ENCODE peak calls at places on chromosomes 6 and 20, in five cellular contexts. One of them, this sample, is unnamed.

GRCh38 chr6:169933839-169934698 is 182.6 kb downstream of the ERMARD start:
- DNase-seq in fibroblast of mammary gland: peak
- DNase-seq in lower lobe of right lung: peak
- DNase-seq in Calu3: no peak
- DNase-seq in activated CD8-positive, alpha-beta T cell treated with anti-CD3 and anti-CD28 coated beads for 36 hours: no peak
- DNase-seq in this sample: no peak

GRCh38 chr6:28134716-28135115 is 7.0 kb upstream of the ZKSCAN8 start:
- DNase-seq in Calu3: no peak
- DNase-seq in lower lobe of right lung: no peak
- DNase-seq in fibroblast of mammary gland: no peak
- DNase-seq in activated CD8-positive, alpha-beta T cell treated with anti-CD3 and anti-CD28 coated beads for 36 hours: no peak
- DNase-seq in this sample: no peak

GRCh38 chr20:14481863-14482262 is 144.5 kb upstream of the FLRT3 start:
- DNase-seq in lower lobe of right lung: no peak
- DNase-seq in fibroblast of mammary gland: peak
- DNase-seq in Calu3: no peak
- DNase-seq in activated CD8-positive, alpha-beta T cell treated with anti-CD3 and anti-CD28 coated beads for 36 hours: no peak
- DNase-seq in this sample: no peak

GRCh38 chr6:12595161-12595792 is 121.3 kb upstream of the PHACTR1 start:
- DNase-seq in Calu3: no peak
- DNase-seq in activated CD8-positive, alpha-beta T cell treated with anti-CD3 and anti-CD28 coated beads for 36 hours: no peak
- DNase-seq in fibroblast of mammary gland: peak
- DNase-seq in lower lobe of right lung: no peak
- DNase-seq in this sample: no peak

GRCh38 chr20:24018796-24019195 is 30.2 kb upstream of the GGTLC1 start:
- DNase-seq in activated CD8-positive, alpha-beta T cell treated with anti-CD3 and anti-CD28 coated beads for 36 hours: no peak
- DNase-seq in lower lobe of right lung: no peak
- DNase-seq in fibroblast of mammary gland: no peak
- DNase-seq in Calu3: no peak
- DNase-seq in this sample: no peak

GRCh38 chr6:21157186-21157929 is 436.2 kb upstream of the SOX4 start:
- DNase-seq in fibroblast of mammary gland: no peak
- DNase-seq in lower lobe of right lung: no peak
- DNase-seq in Calu3: no peak
- DNase-seq in activated CD8-positive, alpha-beta T cell treated with anti-CD3 and anti-CD28 coated beads for 36 hours: no peak
- DNase-seq in this sample: peak

GRCh38 chr20:8221887-8222419 is 89.9 kb downstream of the PLCB1 start:
- DNase-seq in activated CD8-positive, alpha-beta T cell treated with anti-CD3 and anti-CD28 coated beads for 36 hours: no peak
- DNase-seq in fibroblast of mammary gland: no peak
- DNase-seq in lower lobe of right lung: no peak
- DNase-seq in Calu3: no peak
- DNase-seq in this sample: peak

GRCh38 chr6:156652231-156652750 is 124.9 kb upstream of the ARID1B start:
- DNase-seq in lower lobe of right lung: no peak
- DNase-seq in activated CD8-positive, alpha-beta T cell treated with anti-CD3 and anti-CD28 coated beads for 36 hours: no peak
- DNase-seq in fibroblast of mammary gland: no peak
- DNase-seq in Calu3: no peak
- DNase-seq in this sample: peak

GRCh38 chr6:158475344-158476302 is 84.3 kb upstream of the TMEM181 start:
- DNase-seq in Calu3: no peak
- DNase-seq in activated CD8-positive, alpha-beta T cell treated with anti-CD3 and anti-CD28 coated beads for 36 hours: no peak
- DNase-seq in fibroblast of mammary gland: peak
- DNase-seq in lower lobe of right lung: no peak
- DNase-seq in this sample: peak

GRCh38 chr20:7736336-7736735 is 203.9 kb downstream of the HAO1 start:
- DNase-seq in fibroblast of mammary gland: peak
- DNase-seq in activated CD8-positive, alpha-beta T cell treated with anti-CD3 and anti-CD28 coated beads for 36 hours: no peak
- DNase-seq in lower lobe of right lung: no peak
- DNase-seq in Calu3: no peak
- DNase-seq in this sample: no peak

GRCh38 chr20:58073945-58074920 is 154.2 kb downstream of the ANKRD60 start:
- DNase-seq in lower lobe of right lung: no peak
- DNase-seq in Calu3: no peak
- DNase-seq in activated CD8-positive, alpha-beta T cell treated with anti-CD3 and anti-CD28 coated beads for 36 hours: no peak
- DNase-seq in fibroblast of mammary gland: peak
- DNase-seq in this sample: no peak

GRCh38 chr6:32075781-32076494 is 33.2 kb downstream of the TNXB start:
- DNase-seq in fibroblast of mammary gland: no peak
- DNase-seq in Calu3: no peak
- DNase-seq in lower lobe of right lung: no peak
- DNase-seq in activated CD8-positive, alpha-beta T cell treated with anti-CD3 and anti-CD28 coated beads for 36 hours: no peak
- DNase-seq in this sample: no peak

GRCh38 chr6:132933085-132933484 is 118.7 kb downstream of the RPS12 start:
- DNase-seq in Calu3: no peak
- DNase-seq in lower lobe of right lung: no peak
- DNase-seq in activated CD8-positive, alpha-beta T cell treated with anti-CD3 and anti-CD28 coated beads for 36 hours: no peak
- DNase-seq in fibroblast of mammary gland: no peak
- DNase-seq in this sample: no peak

GRCh38 chr6:163617549-163617948 is 203.0 kb downstream of the QKI start:
- DNase-seq in fibroblast of mammary gland: no peak
- DNase-seq in lower lobe of right lung: no peak
- DNase-seq in activated CD8-positive, alpha-beta T cell treated with anti-CD3 and anti-CD28 coated beads for 36 hours: no peak
- DNase-seq in Calu3: no peak
- DNase-seq in this sample: no peak

GRCh38 chr6:54700158-54700557 is 146.4 kb upstream of the FAM83B start:
- DNase-seq in Calu3: no peak
- DNase-seq in fibroblast of mammary gland: no peak
- DNase-seq in lower lobe of right lung: no peak
- DNase-seq in activated CD8-positive, alpha-beta T cell treated with anti-CD3 and anti-CD28 coated beads for 36 hours: no peak
- DNase-seq in this sample: no peak

GRCh38 chr20:62611012-62611411 is 31.3 kb upstream of the SLCO4A1 start:
- DNase-seq in activated CD8-positive, alpha-beta T cell treated with anti-CD3 and anti-CD28 coated beads for 36 hours: no peak
- DNase-seq in lower lobe of right lung: no peak
- DNase-seq in Calu3: no peak
- DNase-seq in fibroblast of mammary gland: no peak
- DNase-seq in this sample: no peak

GRCh38 chr6:21141616-21142303 is 451.8 kb upstream of the SOX4 start:
- DNase-seq in activated CD8-positive, alpha-beta T cell treated with anti-CD3 and anti-CD28 coated beads for 36 hours: no peak
- DNase-seq in Calu3: no peak
- DNase-seq in fibroblast of mammary gland: no peak
- DNase-seq in lower lobe of right lung: no peak
- DNase-seq in this sample: no peak

GRCh38 chr6:140283197-140283596 is 908.7 kb upstream of the CITED2 start:
- DNase-seq in Calu3: no peak
- DNase-seq in fibroblast of mammary gland: no peak
- DNase-seq in lower lobe of right lung: no peak
- DNase-seq in activated CD8-positive, alpha-beta T cell treated with anti-CD3 and anti-CD28 coated beads for 36 hours: no peak
- DNase-seq in this sample: no peak

GRCh38 chr6:29959492-29959891 is 17.2 kb downstream of the HLA-A start:
- DNase-seq in activated CD8-positive, alpha-beta T cell treated with anti-CD3 and anti-CD28 coated beads for 36 hours: no peak
- DNase-seq in fibroblast of mammary gland: no peak
- DNase-seq in Calu3: no peak
- DNase-seq in lower lobe of right lung: no peak
- DNase-seq in this sample: no peak

GRCh38 chr6:18245642-18246041 is 18.7 kb downstream of the DEK start:
- DNase-seq in fibroblast of mammary gland: no peak
- DNase-seq in lower lobe of right lung: no peak
- DNase-seq in Calu3: no peak
- DNase-seq in activated CD8-positive, alpha-beta T cell treated with anti-CD3 and anti-CD28 coated beads for 36 hours: peak
- DNase-seq in this sample: no peak

GRCh38 chr6:39812496-39812852 is 20.3 kb downstream of the DAAM2 start:
- DNase-seq in Calu3: no peak
- DNase-seq in lower lobe of right lung: no peak
- DNase-seq in fibroblast of mammary gland: no peak
- DNase-seq in activated CD8-positive, alpha-beta T cell treated with anti-CD3 and anti-CD28 coated beads for 36 hours: no peak
- DNase-seq in this sample: no peak

GRCh38 chr6:167550936-167551633 is 226.2 kb downstream of the TTLL2 start:
- DNase-seq in Calu3: no peak
- DNase-seq in activated CD8-positive, alpha-beta T cell treated with anti-CD3 and anti-CD28 coated beads for 36 hours: no peak
- DNase-seq in lower lobe of right lung: peak
- DNase-seq in fibroblast of mammary gland: no peak
- DNase-seq in this sample: no peak

GRCh38 chr20:40955326-40955725 is 73.3 kb upstream of the TOP1 start:
- DNase-seq in lower lobe of right lung: no peak
- DNase-seq in activated CD8-positive, alpha-beta T cell treated with anti-CD3 and anti-CD28 coated beads for 36 hours: no peak
- DNase-seq in Calu3: no peak
- DNase-seq in fibroblast of mammary gland: no peak
- DNase-seq in this sample: no peak

GRCh38 chr6:7041511-7042026 is 66.2 kb upstream of the RREB1 start:
- DNase-seq in fibroblast of mammary gland: no peak
- DNase-seq in lower lobe of right lung: no peak
- DNase-seq in Calu3: no peak
- DNase-seq in activated CD8-positive, alpha-beta T cell treated with anti-CD3 and anti-CD28 coated beads for 36 hours: no peak
- DNase-seq in this sample: peak

DNA sequence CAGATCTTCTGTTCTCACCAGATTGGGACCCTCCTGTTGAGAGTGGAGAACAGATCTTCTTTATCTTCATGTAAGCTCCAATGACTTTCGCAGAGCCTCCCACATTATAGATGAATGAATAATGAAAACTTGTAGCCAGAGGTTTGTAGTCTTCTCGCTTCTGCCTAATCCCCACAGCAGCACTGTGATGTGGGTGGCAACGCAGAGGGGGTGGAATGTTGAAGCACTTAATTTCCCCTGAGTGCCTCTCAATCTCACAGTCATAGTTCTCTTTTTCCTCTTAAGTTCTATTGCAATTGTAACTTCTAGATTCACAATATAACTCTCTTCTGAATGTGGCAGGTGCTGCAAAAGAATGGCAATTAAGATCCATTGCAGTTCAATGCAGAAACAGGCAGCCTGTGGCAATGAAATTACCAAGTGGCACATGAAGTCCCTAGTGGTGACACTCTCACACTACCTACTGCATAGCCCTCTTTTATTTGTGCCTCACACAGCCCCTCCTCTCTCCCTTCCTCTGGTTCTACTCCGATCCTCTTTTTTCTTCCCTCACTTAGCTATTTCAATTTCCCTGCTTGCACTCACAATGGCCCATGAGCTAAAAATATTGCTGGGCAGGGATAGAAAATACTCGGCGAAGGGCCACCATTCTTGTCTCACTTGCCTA is 281.9 kb downstream of the UBE3D start:
- DNase-seq in lower lobe of right lung: no peak
- DNase-seq in fibroblast of mammary gland: no peak
- DNase-seq in Calu3: no peak
- DNase-seq in activated CD8-positive, alpha-beta T cell treated with anti-CD3 and anti-CD28 coated beads for 36 hours: no peak
- DNase-seq in this sample: no peak
- TF ChIP-seq CTCF in lower lobe of right lung: no peak
- TF ChIP-seq CTCF in fibroblast of mammary gland: peak
- TF ChIP-seq CTCF in Calu3: no peak
- TF ChIP-seq CTCF in activated CD8-positive, alpha-beta T cell treated with anti-CD3 and anti-CD28 coated beads for 36 hours: no peak
- TF ChIP-seq CTCF in this sample: peak

GRCh38 chr20:49394757-49395156 is 87.7 kb downstream of the KCNB1 start:
- DNase-seq in lower lobe of right lung: no peak
- DNase-seq in fibroblast of mammary gland: no peak
- DNase-seq in activated CD8-positive, alpha-beta T cell treated with anti-CD3 and anti-CD28 coated beads for 36 hours: no peak
- DNase-seq in Calu3: no peak
- DNase-seq in this sample: no peak

GRCh38 chr20:49395183-49395582 is 87.3 kb downstream of the KCNB1 start:
- DNase-seq in Calu3: no peak
- DNase-seq in lower lobe of right lung: no peak
- DNase-seq in fibroblast of mammary gland: peak
- DNase-seq in activated CD8-positive, alpha-beta T cell treated with anti-CD3 and anti-CD28 coated beads for 36 hours: no peak
- DNase-seq in this sample: no peak

GRCh38 chr20:49395659-49396058 is 86.8 kb downstream of the KCNB1 start:
- DNase-seq in lower lobe of right lung: no peak
- DNase-seq in fibroblast of mammary gland: no peak
- DNase-seq in Calu3: no peak
- DNase-seq in activated CD8-positive, alpha-beta T cell treated with anti-CD3 and anti-CD28 coated beads for 36 hours: no peak
- DNase-seq in this sample: no peak

GRCh38 chr20:49397525-49397924 is 84.9 kb downstream of the KCNB1 start:
- DNase-seq in activated CD8-positive, alpha-beta T cell treated with anti-CD3 and anti-CD28 coated beads for 36 hours: no peak
- DNase-seq in fibroblast of mammary gland: peak
- DNase-seq in Calu3: no peak
- DNase-seq in lower lobe of right lung: no peak
- DNase-seq in this sample: no peak

GRCh38 chr20:49396230-49396629 is 86.2 kb downstream of the KCNB1 start:
- DNase-seq in Calu3: no peak
- DNase-seq in lower lobe of right lung: no peak
- DNase-seq in fibroblast of mammary gland: no peak
- DNase-seq in activated CD8-positive, alpha-beta T cell treated with anti-CD3 and anti-CD28 coated beads for 36 hours: no peak
- DNase-seq in this sample: no peak
- TF ChIP-seq CTCF in Calu3: no peak
- TF ChIP-seq CTCF in lower lobe of right lung: no peak
- TF ChIP-seq CTCF in fibroblast of mammary gland: peak
- TF ChIP-seq CTCF in activated CD8-positive, alpha-beta T cell treated with anti-CD3 and anti-CD28 coated beads for 36 hours: no peak
- TF ChIP-seq CTCF in this sample: no peak

GRCh38 chr6:332671-333070 is 40.4 kb downstream of the DUSP22 start:
- DNase-seq in activated CD8-positive, alpha-beta T cell treated with anti-CD3 and anti-CD28 coated beads for 36 hours: no peak
- DNase-seq in fibroblast of mammary gland: peak
- DNase-seq in lower lobe of right lung: no peak
- DNase-seq in Calu3: no peak
- DNase-seq in this sample: no peak
- TF ChIP-seq CTCF in activated CD8-positive, alpha-beta T cell treated with anti-CD3 and anti-CD28 coated beads for 36 hours: no peak
- TF ChIP-seq CTCF in fibroblast of mammary gland: no peak
- TF ChIP-seq CTCF in lower lobe of right lung: no peak
- TF ChIP-seq CTCF in Calu3: no peak
- TF ChIP-seq CTCF in this sample: no peak

GRCh38 chr6:83511901-83512681 is at the start of gene PRSS35:
- DNase-seq in Calu3: peak
- DNase-seq in activated CD8-positive, alpha-beta T cell treated with anti-CD3 and anti-CD28 coated beads for 36 hours: peak
- DNase-seq in fibroblast of mammary gland: peak
- DNase-seq in lower lobe of right lung: peak
- DNase-seq in this sample: peak
- TF ChIP-seq CTCF in Calu3: peak
- TF ChIP-seq CTCF in activated CD8-positive, alpha-beta T cell treated with anti-CD3 and anti-CD28 coated beads for 36 hours: peak
- TF ChIP-seq CTCF in fibroblast of mammary gland: peak
- TF ChIP-seq CTCF in lower lobe of right lung: peak
- TF ChIP-seq CTCF in this sample: peak

GRCh38 chr20:63945031-63945658 is 11.1 kb downstream of the UCKL1 start:
- DNase-seq in Calu3: no peak
- DNase-seq in lower lobe of right lung: no peak
- DNase-seq in activated CD8-positive, alpha-beta T cell treated with anti-CD3 and anti-CD28 coated beads for 36 hours: no peak
- DNase-seq in fibroblast of mammary gland: no peak
- DNase-seq in this sample: no peak
- TF ChIP-seq CTCF in Calu3: no peak
- TF ChIP-seq CTCF in lower lobe of right lung: no peak
- TF ChIP-seq CTCF in activated CD8-positive, alpha-beta T cell treated with anti-CD3 and anti-CD28 coated beads for 36 hours: no peak
- TF ChIP-seq CTCF in fibroblast of mammary gland: no peak
- TF ChIP-seq CTCF in this sample: no peak

This sample was measured in GM13977.